ENCODE peak calls at places on chromosomes 6 and 20, in ten cellular contexts. One of them, this sample, is unnamed.

GRCh38 chr20:17109307-17109706 is 117.5 kb upstream of the PCSK2 start:
- DNase-seq in CD4-positive, alpha-beta memory T cell: no peak
- DNase-seq in right cardiac atrium: no peak
- DNase-seq in naive thymus-derived CD8-positive, alpha-beta T cell: no peak
- DNase-seq in upper lobe of right lung: no peak
- DNase-seq in B cell: no peak
- DNase-seq in LoVo: no peak
- DNase-seq in HTR-8/SVneo: no peak
- DNase-seq in T follicular helper cell: no peak
- DNase-seq in AML-193: no peak
- DNase-seq in this sample: no peak

GRCh38 chr20:36819662-36820061 is 46.1 kb upstream of the DSN1 start:
- DNase-seq in B cell: no peak
- DNase-seq in HTR-8/SVneo: no peak
- DNase-seq in T follicular helper cell: no peak
- DNase-seq in upper lobe of right lung: no peak
- DNase-seq in AML-193: no peak
- DNase-seq in naive thymus-derived CD8-positive, alpha-beta T cell: no peak
- DNase-seq in right cardiac atrium: no peak
- DNase-seq in CD4-positive, alpha-beta memory T cell: no peak
- DNase-seq in LoVo: no peak
- DNase-seq in this sample: no peak

GRCh38 chr20:50438986-50439407 is 71.2 kb upstream of the PTPN1 start:
- DNase-seq in LoVo: peak
- DNase-seq in B cell: no peak
- DNase-seq in HTR-8/SVneo: peak
- DNase-seq in CD4-positive, alpha-beta memory T cell: no peak
- DNase-seq in upper lobe of right lung: no peak
- DNase-seq in naive thymus-derived CD8-positive, alpha-beta T cell: no peak
- DNase-seq in AML-193: no peak
- DNase-seq in T follicular helper cell: no peak
- DNase-seq in right cardiac atrium: no peak
- DNase-seq in this sample: no peak

GRCh38 chr6:28634406-28634757 is 108.7 kb downstream of the GPX5 start:
- DNase-seq in upper lobe of right lung: no peak
- DNase-seq in right cardiac atrium: no peak
- DNase-seq in HTR-8/SVneo: no peak
- DNase-seq in CD4-positive, alpha-beta memory T cell: no peak
- DNase-seq in LoVo: no peak
- DNase-seq in T follicular helper cell: no peak
- DNase-seq in naive thymus-derived CD8-positive, alpha-beta T cell: no peak
- DNase-seq in AML-193: no peak
- DNase-seq in B cell: no peak
- DNase-seq in this sample: no peak

GRCh38 chr6:112925702-112926101 is 578.6 kb downstream of the RFPL4B start:
- DNase-seq in HTR-8/SVneo: no peak
- DNase-seq in AML-193: no peak
- DNase-seq in LoVo: no peak
- DNase-seq in T follicular helper cell: no peak
- DNase-seq in CD4-positive, alpha-beta memory T cell: no peak
- DNase-seq in upper lobe of right lung: no peak
- DNase-seq in naive thymus-derived CD8-positive, alpha-beta T cell: no peak
- DNase-seq in B cell: no peak
- DNase-seq in right cardiac atrium: no peak
- DNase-seq in this sample: no peak

GRCh38 chr20:32528291-32528891 is 56.7 kb downstream of the NOL4L start:
- DNase-seq in upper lobe of right lung: no peak
- DNase-seq in HTR-8/SVneo: no peak
- DNase-seq in naive thymus-derived CD8-positive, alpha-beta T cell: no peak
- DNase-seq in AML-193: no peak
- DNase-seq in LoVo: no peak
- DNase-seq in B cell: no peak
- DNase-seq in CD4-positive, alpha-beta memory T cell: no peak
- DNase-seq in T follicular helper cell: no peak
- DNase-seq in right cardiac atrium: peak
- DNase-seq in this sample: no peak

GRCh38 chr20:58713801-58714339 is 21.3 kb downstream of the NPEPL1 start:
- DNase-seq in LoVo: no peak
- DNase-seq in naive thymus-derived CD8-positive, alpha-beta T cell: no peak
- DNase-seq in AML-193: no peak
- DNase-seq in HTR-8/SVneo: no peak
- DNase-seq in upper lobe of right lung: no peak
- DNase-seq in T follicular helper cell: no peak
- DNase-seq in right cardiac atrium: peak
- DNase-seq in CD4-positive, alpha-beta memory T cell: no peak
- DNase-seq in B cell: no peak
- DNase-seq in this sample: no peak

GRCh38 chr6:168115748-168116445 is 36.9 kb upstream of the FRMD1 start:
- DNase-seq in upper lobe of right lung: peak
- DNase-seq in HTR-8/SVneo: no peak
- DNase-seq in CD4-positive, alpha-beta memory T cell: no peak
- DNase-seq in LoVo: no peak
- DNase-seq in right cardiac atrium: no peak
- DNase-seq in naive thymus-derived CD8-positive, alpha-beta T cell: no peak
- DNase-seq in AML-193: no peak
- DNase-seq in B cell: no peak
- DNase-seq in T follicular helper cell: no peak
- DNase-seq in this sample: no peak

GRCh38 chr20:21719592-21720214 is 14.2 kb downstream of the PAX1 start:
- DNase-seq in naive thymus-derived CD8-positive, alpha-beta T cell: no peak
- DNase-seq in HTR-8/SVneo: peak
- DNase-seq in upper lobe of right lung: no peak
- DNase-seq in CD4-positive, alpha-beta memory T cell: no peak
- DNase-seq in AML-193: peak
- DNase-seq in B cell: no peak
- DNase-seq in T follicular helper cell: peak
- DNase-seq in LoVo: peak
- DNase-seq in right cardiac atrium: no peak
- DNase-seq in this sample: peak

GRCh38 chr20:64048402-64049044 is 916 bp downstream of the SOX18 start:
- DNase-seq in right cardiac atrium: no peak
- DNase-seq in HTR-8/SVneo: no peak
- DNase-seq in CD4-positive, alpha-beta memory T cell: no peak
- DNase-seq in LoVo: no peak
- DNase-seq in naive thymus-derived CD8-positive, alpha-beta T cell: no peak
- DNase-seq in AML-193: no peak
- DNase-seq in upper lobe of right lung: no peak
- DNase-seq in B cell: no peak
- DNase-seq in T follicular helper cell: no peak
- DNase-seq in this sample: no peak

GRCh38 chr6:42512498-42513042 is 51.3 kb upstream of the UBR2 start:
- DNase-seq in CD4-positive, alpha-beta memory T cell: no peak
- DNase-seq in B cell: no peak
- DNase-seq in LoVo: no peak
- DNase-seq in T follicular helper cell: no peak
- DNase-seq in HTR-8/SVneo: no peak
- DNase-seq in naive thymus-derived CD8-positive, alpha-beta T cell: no peak
- DNase-seq in right cardiac atrium: no peak
- DNase-seq in upper lobe of right lung: no peak
- DNase-seq in AML-193: no peak
- DNase-seq in this sample: no peak

GRCh38 chr20:62860924-62861691 is 514 bp downstream of the TCFL5 start:
- DNase-seq in LoVo: peak
- DNase-seq in AML-193: no peak
- DNase-seq in naive thymus-derived CD8-positive, alpha-beta T cell: peak
- DNase-seq in right cardiac atrium: no peak
- DNase-seq in T follicular helper cell: peak
- DNase-seq in CD4-positive, alpha-beta memory T cell: peak
- DNase-seq in B cell: no peak
- DNase-seq in upper lobe of right lung: peak
- DNase-seq in HTR-8/SVneo: no peak
- DNase-seq in this sample: no peak

GRCh38 chr20:5919634-5920544 is 30.4 kb downstream of the TRMT6 start:
- DNase-seq in LoVo: no peak
- DNase-seq in right cardiac atrium: no peak
- DNase-seq in upper lobe of right lung: no peak
- DNase-seq in B cell: no peak
- DNase-seq in T follicular helper cell: no peak
- DNase-seq in HTR-8/SVneo: no peak
- DNase-seq in AML-193: no peak
- DNase-seq in naive thymus-derived CD8-positive, alpha-beta T cell: no peak
- DNase-seq in CD4-positive, alpha-beta memory T cell: no peak
- DNase-seq in this sample: no peak

GRCh38 chr6:19382676-19383075 is 454.5 kb upstream of the ID4 start:
- DNase-seq in right cardiac atrium: no peak
- DNase-seq in upper lobe of right lung: no peak
- DNase-seq in B cell: no peak
- DNase-seq in naive thymus-derived CD8-positive, alpha-beta T cell: no peak
- DNase-seq in LoVo: no peak
- DNase-seq in HTR-8/SVneo: no peak
- DNase-seq in AML-193: no peak
- DNase-seq in CD4-positive, alpha-beta memory T cell: no peak
- DNase-seq in T follicular helper cell: no peak
- DNase-seq in this sample: no peak

GRCh38 chr6:159789377-159790148 is at the start of gene TCP1:
- DNase-seq in LoVo: peak
- DNase-seq in upper lobe of right lung: peak
- DNase-seq in naive thymus-derived CD8-positive, alpha-beta T cell: peak
- DNase-seq in HTR-8/SVneo: peak
- DNase-seq in AML-193: peak
- DNase-seq in right cardiac atrium: peak
- DNase-seq in B cell: peak
- DNase-seq in T follicular helper cell: peak
- DNase-seq in CD4-positive, alpha-beta memory T cell: peak
- DNase-seq in this sample: peak

GRCh38 chr6:130018830-130019795 is 732 bp downstream of the L3MBTL3 start:
- DNase-seq in upper lobe of right lung: no peak
- DNase-seq in T follicular helper cell: peak
- DNase-seq in LoVo: peak
- DNase-seq in B cell: peak
- DNase-seq in naive thymus-derived CD8-positive, alpha-beta T cell: peak
- DNase-seq in CD4-positive, alpha-beta memory T cell: peak
- DNase-seq in HTR-8/SVneo: no peak
- DNase-seq in AML-193: peak
- DNase-seq in right cardiac atrium: peak
- DNase-seq in this sample: no peak

GRCh38 chr20:25129428-25129827 is 47.5 kb upstream of the VSX1 start:
- DNase-seq in naive thymus-derived CD8-positive, alpha-beta T cell: no peak
- DNase-seq in B cell: no peak
- DNase-seq in upper lobe of right lung: no peak
- DNase-seq in LoVo: no peak
- DNase-seq in right cardiac atrium: no peak
- DNase-seq in T follicular helper cell: no peak
- DNase-seq in CD4-positive, alpha-beta memory T cell: no peak
- DNase-seq in HTR-8/SVneo: no peak
- DNase-seq in AML-193: no peak
- DNase-seq in this sample: no peak

GRCh38 chr20:20369353-20370086 is 1.6 kb downstream of the INSM1 start:
- DNase-seq in naive thymus-derived CD8-positive, alpha-beta T cell: no peak
- DNase-seq in T follicular helper cell: no peak
- DNase-seq in CD4-positive, alpha-beta memory T cell: no peak
- DNase-seq in HTR-8/SVneo: no peak
- DNase-seq in LoVo: no peak
- DNase-seq in AML-193: no peak
- DNase-seq in upper lobe of right lung: no peak
- DNase-seq in B cell: no peak
- DNase-seq in right cardiac atrium: no peak
- DNase-seq in this sample: no peak

GRCh38 chr20:1875169-1875554 is 20.0 kb upstream of the SIRPA start:
- DNase-seq in upper lobe of right lung: no peak
- DNase-seq in T follicular helper cell: no peak
- DNase-seq in LoVo: no peak
- DNase-seq in naive thymus-derived CD8-positive, alpha-beta T cell: no peak
- DNase-seq in B cell: no peak
- DNase-seq in HTR-8/SVneo: no peak
- DNase-seq in CD4-positive, alpha-beta memory T cell: no peak
- DNase-seq in AML-193: no peak
- DNase-seq in right cardiac atrium: no peak
- DNase-seq in this sample: no peak

GRCh38 chr6:111270121-111270520 is 182.8 kb downstream of the SLC16A10 start:
- DNase-seq in AML-193: no peak
- DNase-seq in B cell: no peak
- DNase-seq in HTR-8/SVneo: no peak
- DNase-seq in naive thymus-derived CD8-positive, alpha-beta T cell: no peak
- DNase-seq in LoVo: no peak
- DNase-seq in CD4-positive, alpha-beta memory T cell: no peak
- DNase-seq in T follicular helper cell: no peak
- DNase-seq in upper lobe of right lung: no peak
- DNase-seq in right cardiac atrium: no peak
- DNase-seq in this sample: no peak

GRCh38 chr20:25372584-25373336 is 17.9 kb downstream of the ABHD12 start:
- DNase-seq in LoVo: no peak
- DNase-seq in upper lobe of right lung: no peak
- DNase-seq in naive thymus-derived CD8-positive, alpha-beta T cell: no peak
- DNase-seq in right cardiac atrium: no peak
- DNase-seq in AML-193: no peak
- DNase-seq in HTR-8/SVneo: peak
- DNase-seq in B cell: no peak
- DNase-seq in CD4-positive, alpha-beta memory T cell: no peak
- DNase-seq in T follicular helper cell: no peak
- DNase-seq in this sample: peak

GRCh38 chr20:3815703-3816315 is 4.5 kb upstream of the AP5S1 start:
- DNase-seq in naive thymus-derived CD8-positive, alpha-beta T cell: peak
- DNase-seq in LoVo: no peak
- DNase-seq in T follicular helper cell: no peak
- DNase-seq in upper lobe of right lung: no peak
- DNase-seq in CD4-positive, alpha-beta memory T cell: peak
- DNase-seq in HTR-8/SVneo: no peak
- DNase-seq in B cell: no peak
- DNase-seq in AML-193: no peak
- DNase-seq in right cardiac atrium: no peak
- DNase-seq in this sample: no peak

GRCh38 chr6:73032586-73032985 is 192.7 kb downstream of the KHDC1L start:
- DNase-seq in upper lobe of right lung: no peak
- DNase-seq in LoVo: peak
- DNase-seq in T follicular helper cell: no peak
- DNase-seq in naive thymus-derived CD8-positive, alpha-beta T cell: no peak
- DNase-seq in right cardiac atrium: no peak
- DNase-seq in HTR-8/SVneo: peak
- DNase-seq in B cell: no peak
- DNase-seq in CD4-positive, alpha-beta memory T cell: no peak
- DNase-seq in AML-193: no peak
- DNase-seq in this sample: peak

GRCh38 chr6:38482466-38482865 is 157.3 kb downstream of the BTBD9 start:
- DNase-seq in AML-193: no peak
- DNase-seq in upper lobe of right lung: no peak
- DNase-seq in right cardiac atrium: no peak
- DNase-seq in HTR-8/SVneo: no peak
- DNase-seq in B cell: no peak
- DNase-seq in T follicular helper cell: no peak
- DNase-seq in LoVo: no peak
- DNase-seq in CD4-positive, alpha-beta memory T cell: no peak
- DNase-seq in naive thymus-derived CD8-positive, alpha-beta T cell: no peak
- DNase-seq in this sample: no peak

GRCh38 chr6:130617658-130618057 is 209.5 kb upstream of the SMLR1 start:
- DNase-seq in right cardiac atrium: no peak
- DNase-seq in T follicular helper cell: no peak
- DNase-seq in AML-193: no peak
- DNase-seq in HTR-8/SVneo: no peak
- DNase-seq in LoVo: no peak
- DNase-seq in upper lobe of right lung: no peak
- DNase-seq in naive thymus-derived CD8-positive, alpha-beta T cell: no peak
- DNase-seq in B cell: no peak
- DNase-seq in CD4-positive, alpha-beta memory T cell: no peak
- DNase-seq in this sample: no peak

GRCh38 chr6:93562566-93562965 is 143.2 kb upstream of the EPHA7 start:
- DNase-seq in T follicular helper cell: no peak
- DNase-seq in CD4-positive, alpha-beta memory T cell: no peak
- DNase-seq in upper lobe of right lung: no peak
- DNase-seq in naive thymus-derived CD8-positive, alpha-beta T cell: no peak
- DNase-seq in right cardiac atrium: no peak
- DNase-seq in B cell: no peak
- DNase-seq in HTR-8/SVneo: no peak
- DNase-seq in AML-193: no peak
- DNase-seq in LoVo: no peak
- DNase-seq in this sample: peak

This sample was measured in non-pigmented ciliary epithelial cell.